ENCODE peak calls at places on chromosome 21, in eight cellular contexts. One of them, this sample, is unnamed.

GRCh38 chr21:41349607-41350390 is 12.0 kb upstream of the MX2 start:
- DNase-seq in sigmoid colon: no peak
- DNase-seq in T-helper 2 cell: no peak
- DNase-seq in CMK: no peak
- DNase-seq in left cardiac atrium: no peak
- DNase-seq in NCI-H1436: no peak
- DNase-seq in hypothalamus: no peak
- DNase-seq in aorta: peak
- DNase-seq in this sample: no peak

GRCh38 chr21:9750341-9751086 is 770.9 kb upstream of the TPTE start:
- DNase-seq in CMK: no peak
- DNase-seq in left cardiac atrium: no peak
- DNase-seq in T-helper 2 cell: no peak
- DNase-seq in hypothalamus: no peak
- DNase-seq in aorta: no peak
- DNase-seq in sigmoid colon: peak
- DNase-seq in NCI-H1436: no peak
- DNase-seq in this sample: no peak

GRCh38 chr21:22474403-22474802 is 1476.2 kb downstream of the NCAM2 start:
- DNase-seq in aorta: no peak
- DNase-seq in NCI-H1436: no peak
- DNase-seq in T-helper 2 cell: no peak
- DNase-seq in left cardiac atrium: no peak
- DNase-seq in CMK: no peak
- DNase-seq in sigmoid colon: no peak
- DNase-seq in hypothalamus: no peak
- DNase-seq in this sample: no peak

GRCh38 chr21:41024341-41025056 is 143.5 kb upstream of the BACE2 start:
- DNase-seq in NCI-H1436: peak
- DNase-seq in sigmoid colon: no peak
- DNase-seq in T-helper 2 cell: no peak
- DNase-seq in CMK: no peak
- DNase-seq in aorta: no peak
- DNase-seq in hypothalamus: no peak
- DNase-seq in left cardiac atrium: no peak
- DNase-seq in this sample: no peak

GRCh38 chr21:41399401-41399800 is 26.6 kb upstream of the MX1 start:
- DNase-seq in left cardiac atrium: no peak
- DNase-seq in aorta: peak
- DNase-seq in CMK: no peak
- DNase-seq in hypothalamus: no peak
- DNase-seq in T-helper 2 cell: no peak
- DNase-seq in sigmoid colon: no peak
- DNase-seq in NCI-H1436: no peak
- DNase-seq in this sample: no peak

GRCh38 chr21:46636550-46637289 is 1.2 kb downstream of the PRMT2 start:
- DNase-seq in hypothalamus: no peak
- DNase-seq in CMK: no peak
- DNase-seq in T-helper 2 cell: peak
- DNase-seq in left cardiac atrium: no peak
- DNase-seq in sigmoid colon: no peak
- DNase-seq in NCI-H1436: no peak
- DNase-seq in aorta: no peak
- DNase-seq in this sample: peak

GRCh38 chr21:42558846-42559245 is 45.2 kb downstream of the SLC37A1 start:
- DNase-seq in NCI-H1436: no peak
- DNase-seq in aorta: peak
- DNase-seq in left cardiac atrium: peak
- DNase-seq in hypothalamus: no peak
- DNase-seq in T-helper 2 cell: no peak
- DNase-seq in CMK: no peak
- DNase-seq in sigmoid colon: peak
- DNase-seq in this sample: no peak

GRCh38 chr21:43317254-43317748 is 109.6 kb downstream of the SIK1 start:
- DNase-seq in sigmoid colon: no peak
- DNase-seq in T-helper 2 cell: no peak
- DNase-seq in NCI-H1436: no peak
- DNase-seq in left cardiac atrium: no peak
- DNase-seq in aorta: no peak
- DNase-seq in hypothalamus: no peak
- DNase-seq in CMK: no peak
- DNase-seq in this sample: no peak

GRCh38 chr21:27586986-27587385 is 620.1 kb upstream of the ADAMTS5 start:
- DNase-seq in sigmoid colon: no peak
- DNase-seq in aorta: no peak
- DNase-seq in hypothalamus: no peak
- DNase-seq in left cardiac atrium: no peak
- DNase-seq in NCI-H1436: no peak
- DNase-seq in CMK: no peak
- DNase-seq in T-helper 2 cell: no peak
- DNase-seq in this sample: no peak

GRCh38 chr21:42786884-42787283 is 92.5 kb downstream of the WDR4 start:
- DNase-seq in sigmoid colon: no peak
- DNase-seq in aorta: no peak
- DNase-seq in CMK: no peak
- DNase-seq in left cardiac atrium: no peak
- DNase-seq in T-helper 2 cell: no peak
- DNase-seq in hypothalamus: no peak
- DNase-seq in NCI-H1436: no peak
- DNase-seq in this sample: no peak

GRCh38 chr21:17793675-17794123 is 25.5 kb downstream of the C21orf91 start:
- DNase-seq in CMK: no peak
- DNase-seq in aorta: no peak
- DNase-seq in left cardiac atrium: no peak
- DNase-seq in NCI-H1436: no peak
- DNase-seq in hypothalamus: no peak
- DNase-seq in sigmoid colon: no peak
- DNase-seq in T-helper 2 cell: peak
- DNase-seq in this sample: peak

GRCh38 chr21:28858424-28858823 is 134.3 kb downstream of the LTN1 start:
- DNase-seq in left cardiac atrium: no peak
- DNase-seq in aorta: no peak
- DNase-seq in sigmoid colon: no peak
- DNase-seq in NCI-H1436: no peak
- DNase-seq in hypothalamus: no peak
- DNase-seq in CMK: no peak
- DNase-seq in T-helper 2 cell: no peak
- DNase-seq in this sample: no peak

GRCh38 chr21:36535618-36536241 is 55.8 kb upstream of the CLDN14 start:
- DNase-seq in hypothalamus: no peak
- DNase-seq in NCI-H1436: no peak
- DNase-seq in T-helper 2 cell: no peak
- DNase-seq in CMK: no peak
- DNase-seq in aorta: no peak
- DNase-seq in left cardiac atrium: no peak
- DNase-seq in sigmoid colon: no peak
- DNase-seq in this sample: no peak

GRCh38 chr21:46161800-46162592 is 6.6 kb upstream of the FTCD start:
- DNase-seq in left cardiac atrium: no peak
- DNase-seq in hypothalamus: no peak
- DNase-seq in aorta: peak
- DNase-seq in CMK: no peak
- DNase-seq in T-helper 2 cell: no peak
- DNase-seq in sigmoid colon: peak
- DNase-seq in NCI-H1436: no peak
- DNase-seq in this sample: no peak